ENCODE peak calls at places on chromosome 7, in six cellular contexts. T is HTR-8/SVneo; Z is CD8-positive, alpha-beta memory T cell; X is CD4-positive, CD25-positive, alpha-beta regulatory T cell; H is fibroblast of lung; P is nucleus accumbens. E is an unnamed sample.

GRCh38 chr7:1210321-1210978 is 22.2 kb upstream of the UNCX start:
- DNase-seq in T (no peak), Z (no peak), X (no peak), H (no peak), P (no peak), E (no peak)

GRCh38 chr7:134473861-134474291 is 15.0 kb upstream of the AKR1B1 start:
- DNase-seq in T (no peak), Z (no peak), X (no peak), H (peak; percentile 19), P (no peak), E (no peak)

GRCh38 chr7:47885309-47886000 is 62.8 kb downstream of the PKD1L1 start:
- DNase-seq in T (no peak), Z (no peak), X (no peak), H (no peak), P (no peak), E (no peak)

GRCh38 chr7:69199048-69199447 is 399.2 kb upstream of the AUTS2 start:
- DNase-seq in T (no peak), Z (no peak), X (no peak), H (no peak), P (no peak), E (no peak)

GRCh38 chr7:21869785-21870402 is 75.8 kb downstream of the CDCA7L start:
- DNase-seq in T (peak; percentile 8), Z (no peak), X (no peak), H (peak; percentile 50), P (no peak), E (no peak)

GRCh38 chr7:94040254-94040653 is 36.1 kb upstream of the BET1 start:
- DNase-seq in T (no peak), Z (no peak), X (no peak), H (no peak), P (no peak), E (no peak)

GRCh38 chr7:130838738-130839137 is 104.7 kb upstream of the KLF14 start:
- DNase-seq in T (peak; percentile 26), Z (no peak), X (no peak), H (peak; percentile 96), P (no peak), E (peak; percentile 98)

GRCh38 chr7:138565451-138566114 is 105.5 kb downstream of the TRIM24 start:
- DNase-seq in T (no peak), Z (no peak), X (no peak), H (peak; percentile 75), P (no peak), E (no peak)

GRCh38 chr7:29623976-29624375 is 60.3 kb downstream of the PRR15 start:
- DNase-seq in T (no peak), Z (no peak), X (no peak), H (no peak), P (no peak), E (no peak)

GRCh38 chr7:24828871-24829661 is 71.8 kb upstream of the GSDME start:
- DNase-seq in T (no peak), Z (no peak), X (no peak), H (peak; percentile 58), P (no peak), E (no peak)

GRCh38 chr7:105689093-105689819 is 108.0 kb upstream of the EFCAB10 start:
- DNase-seq in T (no peak), Z (no peak), X (no peak), H (no peak), P (no peak), E (no peak)

GRCh38 chr7:55132890-55133551 is 114.2 kb downstream of the EGFR start:
- DNase-seq in T (peak; percentile 78), Z (no peak), X (no peak), H (peak; percentile 100), P (no peak), E (peak; percentile 98)

E was measured in HFF-Myc.